ENCODE peak calls at places on chromosomes 7 and 10, in ten cellular contexts. One of them, this sample, is unnamed.

GRCh38 chr7:3200504-3200903 is 100.5 kb upstream of the SDK1 start:
- DNase-seq in body of pancreas: peak; percentile 47
- DNase-seq in uterus: no peak
- DNase-seq in GM12878: no peak
- DNase-seq in sigmoid colon: peak; percentile 43
- DNase-seq in IMR-90: peak; percentile 62
- DNase-seq in ovary: no peak
- DNase-seq in heart left ventricle: no peak
- DNase-seq in A549: peak; percentile 38
- DNase-seq in prostate gland: no peak
- DNase-seq in this sample: peak; percentile 32

GRCh38 chr7:12570529-12571461 is at the start of gene SCIN:
- DNase-seq in heart left ventricle: peak; percentile 40
- DNase-seq in sigmoid colon: peak; percentile 66
- DNase-seq in GM12878: no peak
- DNase-seq in uterus: no peak
- DNase-seq in body of pancreas: peak; percentile 31
- DNase-seq in prostate gland: peak; percentile 41
- DNase-seq in ovary: no peak
- DNase-seq in A549: peak; percentile 34
- DNase-seq in IMR-90: no peak
- DNase-seq in this sample: peak; percentile 56

GRCh38 chr10:42645103-42645502 is 6.7 kb upstream of the ZNF33B start:
- DNase-seq in sigmoid colon: no peak
- DNase-seq in body of pancreas: peak; percentile 43
- DNase-seq in A549: no peak
- DNase-seq in GM12878: no peak
- DNase-seq in heart left ventricle: no peak
- DNase-seq in IMR-90: no peak
- DNase-seq in prostate gland: no peak
- DNase-seq in ovary: no peak
- DNase-seq in uterus: no peak
- DNase-seq in this sample: no peak

GRCh38 chr7:44609829-44610228 is 3.4 kb downstream of the OGDH start:
- DNase-seq in uterus: no peak
- DNase-seq in ovary: no peak
- DNase-seq in body of pancreas: no peak
- DNase-seq in heart left ventricle: no peak
- DNase-seq in A549: no peak
- DNase-seq in IMR-90: no peak
- DNase-seq in GM12878: no peak
- DNase-seq in sigmoid colon: no peak
- DNase-seq in prostate gland: no peak
- DNase-seq in this sample: no peak

GRCh38 chr7:85829817-85830432 is 643.1 kb upstream of the SEMA3D start:
- DNase-seq in heart left ventricle: no peak
- DNase-seq in ovary: no peak
- DNase-seq in GM12878: no peak
- DNase-seq in prostate gland: no peak
- DNase-seq in uterus: no peak
- DNase-seq in IMR-90: peak; percentile 11
- DNase-seq in sigmoid colon: no peak
- DNase-seq in body of pancreas: no peak
- DNase-seq in A549: peak; percentile 27
- DNase-seq in this sample: no peak

GRCh38 chr10:67098460-67098859 is 172.6 kb downstream of the LRRTM3 start:
- DNase-seq in A549: no peak
- DNase-seq in body of pancreas: no peak
- DNase-seq in ovary: no peak
- DNase-seq in uterus: no peak
- DNase-seq in IMR-90: no peak
- DNase-seq in sigmoid colon: no peak
- DNase-seq in prostate gland: no peak
- DNase-seq in heart left ventricle: no peak
- DNase-seq in GM12878: no peak
- DNase-seq in this sample: no peak

GRCh38 chr7:127581716-127582115 is 3.7 kb downstream of the GCC1 start:
- DNase-seq in GM12878: no peak
- DNase-seq in body of pancreas: no peak
- DNase-seq in sigmoid colon: no peak
- DNase-seq in ovary: no peak
- DNase-seq in uterus: no peak
- DNase-seq in IMR-90: no peak
- DNase-seq in prostate gland: no peak
- DNase-seq in A549: no peak
- DNase-seq in heart left ventricle: no peak
- DNase-seq in this sample: no peak

GRCh38 chr10:16999665-17000451 is 129.8 kb downstream of the CUBN start:
- DNase-seq in prostate gland: no peak
- DNase-seq in GM12878: no peak
- DNase-seq in IMR-90: peak; percentile 85
- DNase-seq in ovary: peak; percentile 71
- DNase-seq in uterus: no peak
- DNase-seq in A549: no peak
- DNase-seq in heart left ventricle: no peak
- DNase-seq in sigmoid colon: no peak
- DNase-seq in body of pancreas: no peak
- DNase-seq in this sample: no peak

DNA sequence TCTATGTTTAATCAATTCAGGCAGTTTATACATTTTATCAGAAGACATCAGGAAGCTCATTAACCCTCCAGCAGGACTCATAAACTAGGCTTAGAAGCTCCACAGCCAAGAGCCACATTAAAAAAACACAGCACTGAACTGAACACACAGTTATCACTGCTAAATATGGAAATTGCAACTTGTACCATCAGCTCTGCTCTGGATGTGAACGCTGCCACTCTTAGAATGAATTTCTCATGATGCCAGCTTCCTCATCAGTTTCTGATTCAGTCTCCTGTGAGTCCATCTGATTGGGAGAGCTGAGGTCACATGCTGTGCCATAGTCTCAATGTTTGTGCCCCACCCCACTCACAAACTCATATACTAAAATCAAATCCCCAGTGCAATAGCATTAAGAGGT is 17.1 kb upstream of the ING3 start:
- DNase-seq in IMR-90: no peak
- DNase-seq in uterus: no peak
- DNase-seq in prostate gland: no peak
- DNase-seq in GM12878: no peak
- DNase-seq in ovary: no peak
- DNase-seq in heart left ventricle: no peak
- DNase-seq in body of pancreas: no peak
- DNase-seq in A549: no peak
- DNase-seq in sigmoid colon: no peak
- DNase-seq in this sample: no peak
- TF ChIP-seq POLR2A in IMR-90: no peak
- TF ChIP-seq POLR2A in uterus: no peak
- TF ChIP-seq POLR2A in prostate gland: no peak
- TF ChIP-seq POLR2A in GM12878: no peak
- TF ChIP-seq POLR2A in ovary: no peak
- TF ChIP-seq POLR2A in heart left ventricle: no peak
- TF ChIP-seq POLR2A in body of pancreas: no peak
- TF ChIP-seq POLR2A in A549: no peak
- TF ChIP-seq POLR2A in sigmoid colon: no peak
- TF ChIP-seq POLR2A in this sample: no peak

GRCh38 chr10:119337223-119337622 is 129.9 kb downstream of the GRK5 start:
- DNase-seq in prostate gland: no peak
- DNase-seq in uterus: no peak
- DNase-seq in ovary: no peak
- DNase-seq in sigmoid colon: no peak
- DNase-seq in A549: no peak
- DNase-seq in heart left ventricle: peak; percentile 2
- DNase-seq in body of pancreas: no peak
- DNase-seq in GM12878: no peak
- DNase-seq in IMR-90: no peak
- DNase-seq in this sample: no peak
- H3K4me1 ChIP-seq in prostate gland: peaks cover 2% of the 10 kb centered on the region
- H3K4me1 ChIP-seq in uterus: peaks cover 6% of the 10 kb centered on the region
- H3K4me1 ChIP-seq in ovary: peaks cover 12% of the 10 kb centered on the region
- H3K4me1 ChIP-seq in sigmoid colon: peaks cover 62% of the 10 kb centered on the region
- H3K4me1 ChIP-seq in A549: peaks cover 28% of the 10 kb centered on the region
- H3K4me1 ChIP-seq in heart left ventricle: peaks cover 32% of the 10 kb centered on the region
- H3K4me1 ChIP-seq in body of pancreas: peaks cover 9% of the 10 kb centered on the region
- H3K4me1 ChIP-seq in GM12878: no peaks in the 10 kb centered on the region
- H3K4me1 ChIP-seq in IMR-90: peaks cover 38% of the 10 kb centered on the region
- H3K4me1 ChIP-seq in this sample: peaks cover 12% of the 10 kb centered on the region

GRCh38 chr7:137816696-137817320 is 30.0 kb downstream of the DGKI start:
- DNase-seq in uterus: no peak
- DNase-seq in sigmoid colon: no peak
- DNase-seq in heart left ventricle: no peak
- DNase-seq in ovary: no peak
- DNase-seq in GM12878: no peak
- DNase-seq in prostate gland: no peak
- DNase-seq in body of pancreas: no peak
- DNase-seq in A549: peak; percentile 6
- DNase-seq in IMR-90: no peak
- DNase-seq in this sample: no peak

GRCh38 chr7:137825489-137825888 is 21.3 kb downstream of the DGKI start:
- DNase-seq in ovary: no peak
- DNase-seq in GM12878: no peak
- DNase-seq in heart left ventricle: no peak
- DNase-seq in uterus: no peak
- DNase-seq in A549: no peak
- DNase-seq in sigmoid colon: no peak
- DNase-seq in body of pancreas: no peak
- DNase-seq in prostate gland: no peak
- DNase-seq in IMR-90: no peak
- DNase-seq in this sample: no peak

GRCh38 chr7:137818036-137818435 is 28.7 kb downstream of the DGKI start:
- DNase-seq in IMR-90: peak; percentile 67
- DNase-seq in A549: no peak
- DNase-seq in heart left ventricle: no peak
- DNase-seq in ovary: no peak
- DNase-seq in body of pancreas: no peak
- DNase-seq in GM12878: no peak
- DNase-seq in prostate gland: no peak
- DNase-seq in uterus: no peak
- DNase-seq in sigmoid colon: no peak
- DNase-seq in this sample: no peak

GRCh38 chr7:137820156-137820555 is 26.6 kb downstream of the DGKI start:
- DNase-seq in GM12878: no peak
- DNase-seq in body of pancreas: no peak
- DNase-seq in sigmoid colon: no peak
- DNase-seq in uterus: no peak
- DNase-seq in heart left ventricle: no peak
- DNase-seq in IMR-90: no peak
- DNase-seq in ovary: no peak
- DNase-seq in A549: no peak
- DNase-seq in prostate gland: no peak
- DNase-seq in this sample: no peak

DNA sequence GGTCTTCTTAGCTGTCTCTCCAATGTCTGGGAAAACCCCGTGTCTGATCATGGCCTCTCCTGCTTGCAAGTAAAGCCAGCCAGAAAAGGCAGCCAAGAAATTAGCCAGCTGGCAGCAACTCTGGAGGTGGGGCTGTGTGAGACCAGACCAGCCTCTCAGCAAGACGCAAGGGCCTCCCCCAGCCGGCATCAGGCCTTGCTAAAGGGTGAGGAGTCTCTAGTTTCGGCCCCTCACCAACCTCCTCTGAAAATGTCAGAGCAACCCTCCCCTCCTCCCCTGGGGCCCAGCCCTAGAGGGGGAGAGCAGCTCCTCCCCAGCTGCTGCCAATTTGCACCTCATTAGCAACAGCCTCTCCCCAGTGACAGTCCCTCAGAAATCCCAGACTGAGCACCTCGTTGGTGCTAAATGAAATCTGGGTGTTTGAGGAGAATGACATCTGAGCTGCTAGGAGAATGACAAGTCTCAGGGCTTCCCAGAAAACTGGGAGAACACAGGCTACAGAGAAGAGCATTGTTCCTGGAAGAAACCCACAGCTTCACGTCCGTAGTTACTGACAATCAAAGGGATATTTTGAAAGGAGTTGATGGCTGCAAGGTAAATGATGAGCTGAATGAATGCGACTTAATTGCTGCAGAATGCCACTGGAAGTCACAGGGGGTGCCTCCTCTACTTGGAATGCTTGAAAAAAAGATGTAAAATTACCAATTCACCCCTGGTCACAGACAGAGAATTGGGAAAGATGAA is 25.9 kb downstream of the DGKI start:
- DNase-seq in GM12878: no peak
- DNase-seq in uterus: peak; percentile 29
- DNase-seq in ovary: peak; percentile 42
- DNase-seq in heart left ventricle: peak; percentile 80
- DNase-seq in prostate gland: peak; percentile 6
- DNase-seq in body of pancreas: peak; percentile 26
- DNase-seq in sigmoid colon: peak; percentile 68
- DNase-seq in A549: no peak
- DNase-seq in IMR-90: peak; percentile 83
- DNase-seq in this sample: no peak
- TF ChIP-seq POLR2A in GM12878: no peak
- TF ChIP-seq POLR2A in uterus: no peak
- TF ChIP-seq POLR2A in ovary: no peak
- TF ChIP-seq POLR2A in heart left ventricle: no peak
- TF ChIP-seq POLR2A in prostate gland: no peak
- TF ChIP-seq POLR2A in body of pancreas: no peak
- TF ChIP-seq POLR2A in sigmoid colon: no peak
- TF ChIP-seq POLR2A in A549: no peak
- TF ChIP-seq POLR2A in IMR-90: no peak
- TF ChIP-seq POLR2A in this sample: no peak

GRCh38 chr7:26151096-26151495 is 902 bp upstream of the NFE2L3 start:
- DNase-seq in uterus: no peak
- DNase-seq in IMR-90: no peak
- DNase-seq in heart left ventricle: no peak
- DNase-seq in body of pancreas: no peak
- DNase-seq in prostate gland: no peak
- DNase-seq in GM12878: no peak
- DNase-seq in A549: no peak
- DNase-seq in ovary: no peak
- DNase-seq in sigmoid colon: no peak
- DNase-seq in this sample: no peak

GRCh38 chr7:26151953-26152781 is at the start of gene NFE2L3:
- DNase-seq in body of pancreas: peak; percentile 87
- DNase-seq in heart left ventricle: peak; percentile 78
- DNase-seq in IMR-90: peak; percentile 63
- DNase-seq in uterus: peak; percentile 36
- DNase-seq in prostate gland: peak; percentile 55
- DNase-seq in sigmoid colon: peak; percentile 69
- DNase-seq in ovary: peak; percentile 47
- DNase-seq in GM12878: no peak
- DNase-seq in A549: peak; percentile 80
- DNase-seq in this sample: peak; percentile 90

GRCh38 chr7:26153823-26154783 is 2.1 kb downstream of the NFE2L3 start:
- DNase-seq in IMR-90: peak; percentile 68
- DNase-seq in prostate gland: no peak
- DNase-seq in body of pancreas: peak; percentile 43
- DNase-seq in uterus: no peak
- DNase-seq in ovary: no peak
- DNase-seq in sigmoid colon: no peak
- DNase-seq in A549: no peak
- DNase-seq in heart left ventricle: peak; percentile 32
- DNase-seq in GM12878: no peak
- DNase-seq in this sample: peak; percentile 77

GRCh38 chr7:26151650-26151952 is 397 bp upstream of the NFE2L3 start:
- DNase-seq in A549: no peak
- DNase-seq in prostate gland: no peak
- DNase-seq in GM12878: no peak
- DNase-seq in heart left ventricle: no peak
- DNase-seq in IMR-90: no peak
- DNase-seq in ovary: no peak
- DNase-seq in uterus: no peak
- DNase-seq in sigmoid colon: no peak
- DNase-seq in body of pancreas: no peak
- DNase-seq in this sample: no peak

GRCh38 chr7:26153246-26153822 is 1.3 kb downstream of the NFE2L3 start:
- DNase-seq in GM12878: no peak
- DNase-seq in ovary: no peak
- DNase-seq in uterus: no peak
- DNase-seq in prostate gland: no peak
- DNase-seq in heart left ventricle: no peak
- DNase-seq in sigmoid colon: no peak
- DNase-seq in IMR-90: no peak
- DNase-seq in body of pancreas: no peak
- DNase-seq in A549: no peak
- DNase-seq in this sample: no peak
- H3K4me1 ChIP-seq in GM12878: peaks cover 34% of the 10 kb centered on the region
- H3K4me1 ChIP-seq in ovary: no peaks in the 10 kb centered on the region
- H3K4me1 ChIP-seq in uterus: peaks cover 10% of the 10 kb centered on the region
- H3K4me1 ChIP-seq in prostate gland: no peaks in the 10 kb centered on the region
- H3K4me1 ChIP-seq in heart left ventricle: no peaks in the 10 kb centered on the region
- H3K4me1 ChIP-seq in sigmoid colon: peaks cover 12% of the 10 kb centered on the region
- H3K4me1 ChIP-seq in IMR-90: peaks cover 25% of the 10 kb centered on the region
- H3K4me1 ChIP-seq in body of pancreas: peaks cover 42% of the 10 kb centered on the region
- H3K4me1 ChIP-seq in A549: peaks cover 28% of the 10 kb centered on the region
- H3K4me1 ChIP-seq in this sample: peaks cover 43% of the 10 kb centered on the region